ENCODE peak calls at places on chromosomes 2 and 18, in four cellular contexts. X is stimulated activated CD4-positive, alpha-beta T cell treated with anti-CD3 and anti-CD28 coated beads, TNF-alpha, amount 100 ng/mL, for 1 hour; P is small intestine; Q is upper lobe of left lung. W is an unnamed sample.

GRCh38 chr18:46518438-46518837 is 138.6 kb downstream of the LOXHD1 start:
- DNase-seq in P (no peak), Q (peak), X (no peak), W (no peak)

GRCh38 chr2:7878786-7879515 is 802.9 kb upstream of the ID2 start:
- DNase-seq in Q (no peak), X (no peak), P (no peak), W (no peak)

GRCh38 chr18:30044496-30044895 is 998.0 kb downstream of the DSC3 start:
- DNase-seq in Q (no peak), P (no peak), X (no peak), W (no peak)

GRCh38 chr2:199581504-199581903 is 123.8 kb upstream of the SATB2 start:
- DNase-seq in X (no peak), Q (no peak), P (peak), W (no peak)

GRCh38 chr2:11790228-11790627 is 43.8 kb downstream of the LPIN1 start:
- DNase-seq in Q (no peak), P (no peak), X (no peak), W (no peak)

GRCh38 chr2:27308359-27308875 is at the start of gene UCN:
- DNase-seq in X (no peak), P (no peak), Q (peak), W (no peak)

GRCh38 chr2:208306291-208306690 is 40.2 kb downstream of the PIKFYVE start:
- DNase-seq in P (no peak), Q (no peak), X (no peak), W (no peak)

GRCh38 chr2:209191139-209191538 is 232.7 kb upstream of the MAP2 start:
- DNase-seq in Q (no peak), X (no peak), P (no peak), W (no peak)

GRCh38 chr2:8307779-8308178 is 374.1 kb upstream of the ID2 start:
- DNase-seq in X (no peak), P (peak), Q (no peak), W (no peak)

GRCh38 chr2:213995400-213996105 is 415.3 kb upstream of the VWC2L start:
- DNase-seq in P (no peak), Q (no peak), X (no peak), W (no peak)

GRCh38 chr2:21372654-21373053 is 248.9 kb downstream of the TDRD15 start:
- DNase-seq in Q (no peak), X (no peak), P (peak), W (no peak)

GRCh38 chr2:50674876-50675275 is 357.1 kb downstream of the NRXN1 start:
- DNase-seq in P (no peak), X (no peak), Q (no peak), W (no peak)

GRCh38 chr2:200026838-200027237 is 71.5 kb downstream of the MAIP1 start:
- DNase-seq in Q (no peak), P (no peak), X (no peak), W (no peak)

GRCh38 chr2:8451273-8451672 is 230.6 kb upstream of the ID2 start:
- DNase-seq in X (no peak), P (no peak), Q (no peak), W (no peak)

GRCh38 chr2:227848586-227848985 is 22.8 kb upstream of the DAW1 start:
- DNase-seq in Q (no peak), P (peak), X (no peak), W (no peak)

GRCh38 chr2:96095116-96095636 is 21.2 kb downstream of the ADRA2B start:
- DNase-seq in X (no peak), P (peak), Q (no peak), W (no peak)

GRCh38 chr2:160651416-160652200 is 158.0 kb upstream of the RBMS1 start:
- DNase-seq in P (no peak), X (no peak), Q (no peak), W (no peak)

GRCh38 chr2:188788621-188789020 is 185.6 kb upstream of the COL3A1 start:
- DNase-seq in X (no peak), P (no peak), Q (no peak), W (no peak)

GRCh38 chr2:16773080-16773713 is 107.6 kb upstream of the CYRIA start:
- DNase-seq in P (peak), X (no peak), Q (no peak), W (no peak)

GRCh38 chr2:96493072-96493471 is 12.1 kb downstream of the NEURL3 start:
- DNase-seq in P (no peak), Q (no peak), X (no peak), W (no peak)

GRCh38 chr18:3498705-3499451 is 48.9 kb downstream of the TGIF1 start:
- DNase-seq in Q (peak), X (no peak), P (no peak), W (peak)

GRCh38 chr2:174047746-174048145 is 82.6 kb upstream of the SP3 start:
- DNase-seq in P (no peak), X (no peak), Q (peak), W (no peak)

GRCh38 chr2:128032092-128032491 is 4.2 kb upstream of the SAP130 start:
- DNase-seq in X (no peak), Q (no peak), P (no peak), W (no peak)

GRCh38 chr2:70123051-70123828 is 36.0 kb downstream of the PCBP1 start:
- DNase-seq in Q (no peak), X (no peak), P (no peak), W (no peak)

GRCh38 chr2:149743842-149744468 is 156.4 kb upstream of the MMADHC start:
- DNase-seq in X (no peak), Q (no peak), P (no peak), W (no peak)

GRCh38 chr2:202717598-202718310 is 83.0 kb downstream of the FAM117B start:
- DNase-seq in Q (no peak), P (no peak), X (no peak), W (no peak)

W was measured in activated T-helper 1 cell treated with Interleukin-2 at 50 U/mL for 16 hours.